ENCODE peak calls at places on chromosomes 1 and 21, in nine cellular contexts. L is ACHN, U is NCI-H2107, S is NCI-H774, Q is NAMALWA, P is PC-3, O is C1 segment of cervical spinal cord, W is cardiac muscle cell, J is nephron progenitor cell. M is an unnamed sample.

GRCh38 chr1:2087766-2088165 is 37.6 kb downstream of the PRKCZ start:
- DNase-seq in L (no peak), U (no peak), S (no peak), Q (no peak), P (no peak), O (peak), W (no peak), J (no peak), M (peak)

GRCh38 chr1:205739348-205740160 is 10.4 kb downstream of the NUCKS1 start:
- DNase-seq in L (no peak), U (no peak), S (no peak), Q (no peak), P (no peak), O (no peak), W (no peak), J (no peak), M (no peak)

GRCh38 chr1:235502601-235503332 is 1.5 kb downstream of the B3GALNT2 start:
- DNase-seq in L (peak), U (no peak), S (no peak), Q (peak), P (peak), O (no peak), W (no peak), J (no peak), M (no peak)

GRCh38 chr1:10834770-10835412 is 38.4 kb upstream of the CASZ1 start:
- DNase-seq in L (no peak), U (no peak), S (no peak), Q (no peak), P (no peak), O (no peak), W (no peak), J (no peak), M (no peak)

GRCh38 chr21:45202889-45203288 is 84.8 kb downstream of the POFUT2 start:
- DNase-seq in L (no peak), U (no peak), S (no peak), Q (no peak), P (no peak), O (no peak), W (no peak), J (no peak), M (no peak)

GRCh38 chr1:46535063-46535462 is 16.4 kb downstream of the KNCN start:
- DNase-seq in L (peak), U (no peak), S (no peak), Q (peak), P (peak), O (no peak), W (peak), J (peak), M (no peak)

GRCh38 chr1:41811978-41812852 is 106.5 kb downstream of the HIVEP3 start:
- DNase-seq in L (peak), U (peak), S (peak), Q (peak), P (peak), O (no peak), W (peak), J (peak), M (no peak)

GRCh38 chr21:32653326-32653901 is 41.2 kb upstream of the CFAP298 start:
- DNase-seq in L (peak), U (peak), S (no peak), Q (peak), P (peak), O (no peak), W (peak), J (peak), M (no peak)

GRCh38 chr21:43865471-43866181 is 603 bp downstream of the AGPAT3 start:
- DNase-seq in L (peak), U (no peak), S (no peak), Q (peak), P (peak), O (peak), W (peak), J (peak), M (no peak)

M was measured in amygdala.